ENCODE peak calls at places on chromosomes 16 and 17, in ten cellular contexts. R, D, C, F, W, J, X, Z, O and A are unnamed samples.

GRCh38 chr17:17081304-17081940 is 39.2 kb downstream of the MPRIP start:
- DNase-seq in R (no peak), D (no peak), C (no peak), F (no peak), W (no peak), J (no peak), X (no peak), Z (no peak), O (no peak), A (no peak)

GRCh38 chr17:45394913-45395568 is 37.6 kb downstream of the ARHGAP27 start:
- DNase-seq in R (peak; percentile 86), D (peak; percentile 35), C (no peak), F (peak; percentile 96), W (peak; percentile 86), J (peak; percentile 17), X (no peak), Z (peak; percentile 59), O (peak; percentile 63), A (peak; percentile 74)

GRCh38 chr17:68456529-68457167 is 648 bp downstream of the WIPI1 start:
- DNase-seq in R (peak; percentile 88), D (no peak), C (no peak), F (peak; percentile 87), W (peak; percentile 89), J (no peak), X (no peak), Z (peak; percentile 78), O (peak; percentile 70), A (peak; percentile 88)

GRCh38 chr16:52552643-52553042 is 5.7 kb upstream of the TOX3 start:
- DNase-seq in R (no peak), D (no peak), C (no peak), F (no peak), W (no peak), J (no peak), X (no peak), Z (no peak), O (no peak), A (no peak)

GRCh38 chr16:50373780-50374179 is 5.0 kb upstream of the BRD7 start:
- DNase-seq in R (no peak), D (no peak), C (no peak), F (no peak), W (no peak), J (no peak), X (no peak), Z (no peak), O (no peak), A (no peak)

GRCh38 chr16:53784312-53784711 is 80.4 kb downstream of the FTO start:
- DNase-seq in R (no peak), D (no peak), C (no peak), F (no peak), W (no peak), J (no peak), X (no peak), Z (no peak), O (no peak), A (no peak)

GRCh38 chr17:64441772-64442549 is 7.0 kb upstream of the MILR1 start:
- DNase-seq in R (no peak), D (peak; percentile 52), C (no peak), F (no peak), W (peak; percentile 52), J (no peak), X (no peak), Z (no peak), O (no peak), A (peak; percentile 25)

GRCh38 chr16:56306690-56307533 is 115.6 kb downstream of the GNAO1 start:
- DNase-seq in R (no peak), D (no peak), C (no peak), F (no peak), W (no peak), J (no peak), X (no peak), Z (no peak), O (no peak), A (no peak)

GRCh38 chr17:7016406-7016805 is 4.0 kb downstream of the RNASEK start:
- DNase-seq in R (no peak), D (no peak), C (no peak), F (no peak), W (no peak), J (no peak), X (no peak), Z (no peak), O (no peak), A (no peak)

GRCh38 chr17:81537343-81537855 is 9.2 kb downstream of the FSCN2 start:
- DNase-seq in R (no peak), D (no peak), C (no peak), F (peak; percentile 92), W (no peak), J (peak; percentile 37), X (peak; percentile 45), Z (no peak), O (peak; percentile 73), A (no peak)

GRCh38 chr17:6450926-6451717 is 6.9 kb downstream of the PIMREG start:
- DNase-seq in R (no peak), D (no peak), C (no peak), F (no peak), W (no peak), J (no peak), X (no peak), Z (no peak), O (no peak), A (no peak)

GRCh38 chr16:71986131-71986530 is 14.1 kb downstream of the PKD1L3 start:
- DNase-seq in R (no peak), D (no peak), C (no peak), F (no peak), W (no peak), J (no peak), X (no peak), Z (no peak), O (no peak), A (no peak)

GRCh38 chr16:79608976-79609375 is 8.4 kb upstream of the MAF start:
- DNase-seq in R (no peak), D (no peak), C (no peak), F (no peak), W (no peak), J (no peak), X (no peak), Z (no peak), O (no peak), A (no peak)

GRCh38 chr17:57747221-57748017 is 2.3 kb upstream of the CCDC182 start:
- DNase-seq in R (peak; percentile 58), D (peak; percentile 45), C (no peak), F (peak; percentile 71), W (peak; percentile 74), J (peak; percentile 8), X (no peak), Z (no peak), O (peak; percentile 38), A (peak; percentile 41)